ENCODE peak calls at places on chromosome 4, in ten cellular contexts. D is heart left ventricle, J is neuronal stem cell, I is tibial artery, B is WERI-Rb-1, T is fibroblast of lung, H is endodermal cell, E is cardiac muscle cell, U is adipocyte, R is SK-N-SH. Q is an unnamed sample.

GRCh38 chr4:101667348-101667747 is 123.2 kb upstream of the BANK1 start:
- DNase-seq in H (no peak), D (peak; percentile 48), E (no peak), R (no peak), I (no peak), U (no peak), B (no peak), T (peak; percentile 3), J (no peak), Q (no peak)

GRCh38 chr4:151730003-151730559 is 30.7 kb downstream of the GATB start:
- DNase-seq in U (no peak), B (peak; percentile 58), D (no peak), R (no peak), I (no peak), T (no peak), H (peak; percentile 72), J (no peak), E (no peak), Q (no peak)

GRCh38 chr4:90142091-90142490 is 14.9 kb downstream of the CCSER1 start:
- DNase-seq in H (no peak), B (peak; percentile 20), R (no peak), U (no peak), T (no peak), D (no peak), I (no peak), J (no peak), E (no peak), Q (peak; percentile 20)

GRCh38 chr4:88439161-88439760 is 17.7 kb upstream of the HERC5 start:
- DNase-seq in T (no peak), R (no peak), I (no peak), E (no peak), H (no peak), U (peak; percentile 66), J (no peak), B (no peak), D (no peak), Q (no peak)

GRCh38 chr4:74016068-74016467 is 17.6 kb upstream of the CXCL5 start:
- DNase-seq in U (no peak), H (no peak), I (no peak), B (no peak), R (no peak), T (peak; percentile 50), E (no peak), J (no peak), D (no peak), Q (no peak)

GRCh38 chr4:148618856-148619255 is 176.6 kb upstream of the NR3C2 start:
- DNase-seq in I (no peak), R (no peak), E (no peak), J (no peak), B (no peak), H (no peak), D (no peak), T (no peak), U (no peak), Q (no peak)

GRCh38 chr4:126784966-126785580 is 847.7 kb upstream of the INTU start:
- DNase-seq in H (no peak), B (no peak), J (no peak), D (no peak), E (no peak), T (no peak), R (no peak), I (no peak), U (no peak), Q (no peak)

GRCh38 chr4:139817657-139818452 is 152.2 kb downstream of the MGST2 start:
- DNase-seq in E (no peak), I (no peak), D (no peak), J (no peak), T (no peak), R (no peak), U (no peak), H (no peak), B (no peak), Q (no peak)

GRCh38 chr4:48858130-48858529 is 27.2 kb downstream of the OCIAD1 start:
- DNase-seq in J (no peak), T (no peak), B (no peak), I (no peak), D (no peak), E (no peak), U (no peak), R (no peak), H (no peak), Q (no peak)

GRCh38 chr4:139443661-139444060 is 10.3 kb upstream of the RAB33B start:
- DNase-seq in T (no peak), U (no peak), D (no peak), H (no peak), R (no peak), I (no peak), J (no peak), B (no peak), E (no peak), Q (no peak)

GRCh38 chr4:141220271-141220654 is 432 bp upstream of the ZNF330 start:
- DNase-seq in D (no peak), E (no peak), R (no peak), H (no peak), T (no peak), I (no peak), J (no peak), B (no peak), U (no peak), Q (peak; percentile 2)

GRCh38 chr4:139454646-139455045 is 725 bp downstream of the RAB33B start:
- DNase-seq in H (no peak), B (no peak), J (no peak), D (no peak), U (peak; percentile 23), T (no peak), R (no peak), E (no peak), I (no peak), Q (no peak)

GRCh38 chr4:120228086-120228485 is 161.4 kb upstream of the MAD2L1 start:
- DNase-seq in D (no peak), H (no peak), B (no peak), R (no peak), U (peak; percentile 85), J (no peak), I (no peak), E (no peak), T (peak; percentile 60), Q (no peak)

GRCh38 chr4:114729339-114729738 is 130.7 kb downstream of the UGT8 start:
- DNase-seq in T (no peak), E (no peak), D (no peak), J (no peak), R (peak; percentile 3), U (no peak), I (no peak), H (peak; percentile 58), B (no peak), Q (peak; percentile 8)

GRCh38 chr4:121462660-121463261 is 81.9 kb upstream of the QRFPR start:
- DNase-seq in T (peak; percentile 75), R (peak; percentile 10), E (peak; percentile 76), I (no peak), H (peak; percentile 83), D (no peak), J (peak; percentile 43), U (peak; percentile 90), B (peak; percentile 71), Q (peak; percentile 85)

GRCh38 chr4:136935305-136935704 is 597.0 kb downstream of the PCDH18 start:
- DNase-seq in I (no peak), U (no peak), B (no peak), R (no peak), D (no peak), J (no peak), T (no peak), E (no peak), H (no peak), Q (no peak)

DNA sequence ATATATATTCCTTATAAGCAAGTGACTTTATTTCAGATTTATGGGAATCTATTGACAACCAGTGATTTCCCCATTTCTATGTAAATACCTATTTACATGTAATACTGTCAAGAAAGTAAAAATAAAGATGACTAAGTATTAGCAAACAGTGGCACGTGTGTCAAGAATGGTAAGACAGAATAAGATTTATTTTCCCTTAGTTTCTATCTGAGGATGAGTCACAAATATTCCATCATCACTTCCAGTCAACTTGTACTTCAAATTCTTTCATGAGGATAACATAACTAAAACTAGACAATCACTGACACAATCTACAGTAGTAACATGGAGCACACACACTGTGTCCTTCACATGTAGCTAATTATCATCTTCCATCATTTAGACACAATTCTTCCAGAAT is 625.3 kb upstream of the PCDH7 start:
- DNase-seq in E (no peak), J (no peak), R (no peak), D (no peak), T (peak; percentile 44), B (no peak), U (no peak), I (no peak), H (no peak), Q (no peak)
- H3K9me3 ChIP-seq in E (no peaks in the 10 kb centered on the region), J (no peaks in the 10 kb centered on the region), R (no peaks in the 10 kb centered on the region), D (no peaks in the 10 kb centered on the region), T (no peaks in the 10 kb centered on the region), B (no peaks in the 10 kb centered on the region), U (peaks cover 5% of the 10 kb centered on the region), I (no peaks in the 10 kb centered on the region), H (peaks cover 10% of the 10 kb centered on the region), Q (no peaks in the 10 kb centered on the region)

DNA sequence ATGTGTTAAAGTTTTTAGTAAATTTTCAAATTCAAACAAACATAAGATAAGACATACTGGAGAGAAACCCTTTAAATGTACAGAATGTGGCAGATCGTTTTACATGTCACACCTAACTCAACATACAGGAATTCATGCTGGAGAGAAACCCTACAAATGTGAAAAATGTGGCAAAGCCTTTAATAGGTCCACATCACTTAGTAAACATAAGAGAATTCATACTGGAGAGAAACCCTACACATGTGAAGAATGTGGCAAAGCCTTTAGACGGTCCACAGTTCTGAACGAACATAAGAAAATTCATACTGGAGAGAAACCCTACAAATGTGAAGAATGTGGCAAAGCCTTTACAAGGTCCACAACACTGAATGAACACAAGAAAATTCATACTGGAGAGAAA is 32.8 kb downstream of the ZNF595 start:
- DNase-seq in I (no peak), U (no peak), B (no peak), E (no peak), T (no peak), D (no peak), J (no peak), R (no peak), H (no peak), Q (no peak)
- H3K9me3 ChIP-seq in I (peaks cover 99% of the 10 kb centered on the region), U (peaks cover 100% of the 10 kb centered on the region), B (peaks cover 59% of the 10 kb centered on the region), E (peaks cover 34% of the 10 kb centered on the region), T (peaks cover 6% of the 10 kb centered on the region), D (peaks cover 98% of the 10 kb centered on the region), J (peaks cover 23% of the 10 kb centered on the region), R (peaks cover 81% of the 10 kb centered on the region), H (peaks cover 99% of the 10 kb centered on the region), Q (peaks cover 86% of the 10 kb centered on the region)

DNA sequence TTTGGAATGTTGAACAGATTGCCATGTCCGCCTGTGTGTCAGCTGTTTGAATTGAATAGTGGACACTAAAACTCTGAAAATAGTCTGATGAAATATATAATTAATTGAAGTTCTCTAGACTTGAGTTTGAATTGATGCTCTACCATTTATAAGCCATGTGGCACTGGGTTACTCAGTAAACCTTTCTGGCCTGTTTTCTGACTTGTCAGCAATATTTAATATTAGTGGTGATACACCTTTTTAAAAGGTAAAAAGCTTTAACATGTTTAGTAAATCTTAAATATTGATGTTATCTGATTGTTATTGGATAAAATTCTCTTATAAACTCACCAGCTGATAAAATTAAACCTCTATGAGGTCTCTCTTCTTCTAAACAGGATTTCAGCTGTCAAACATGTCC is 695.4 kb upstream of the HS3ST1 start:
- DNase-seq in T (no peak), B (no peak), D (no peak), U (no peak), I (no peak), J (no peak), H (no peak), E (no peak), R (no peak), Q (no peak)
- H3K9me3 ChIP-seq in T (no peaks in the 10 kb centered on the region), B (no peaks in the 10 kb centered on the region), D (no peaks in the 10 kb centered on the region), U (peaks cover 4% of the 10 kb centered on the region), I (no peaks in the 10 kb centered on the region), J (no peaks in the 10 kb centered on the region), H (peaks cover 23% of the 10 kb centered on the region), E (no peaks in the 10 kb centered on the region), R (no peaks in the 10 kb centered on the region), Q (no peaks in the 10 kb centered on the region)

GRCh38 chr4:189525304-189525703 is 415.4 kb upstream of the FRG1 start:
- DNase-seq in H (no peak), J (no peak), T (no peak), I (no peak), B (no peak), E (no peak), D (no peak), U (no peak), R (no peak), Q (no peak)
- H3K9me3 ChIP-seq in H (peaks cover 59% of the 10 kb centered on the region), J (peaks cover 8% of the 10 kb centered on the region), T (no peaks in the 10 kb centered on the region), I (no peaks in the 10 kb centered on the region), B (peaks cover 8% of the 10 kb centered on the region), E (no peaks in the 10 kb centered on the region), D (no peaks in the 10 kb centered on the region), U (peaks cover 17% of the 10 kb centered on the region), R (no peaks in the 10 kb centered on the region), Q (no peaks in the 10 kb centered on the region)